ENCODE peak calls at places on chromosomes 2 and 18, in four cellular contexts. U is uterus; M is CD8-positive, alpha-beta T cell; K is brain microvascular endothelial cell. Z is an unnamed sample.
A peak's percentile ranks its signal among the peaks of the same experiment; 100 is the strongest.

GRCh38 chr18:58691256-58691655 is 20.0 kb downstream of the MALT1 start:
- DNase-seq in M (no peak), K (no peak), U (no peak), Z (no peak)

GRCh38 chr18:48359626-48360025 is 49.6 kb downstream of the ZBTB7C start:
- DNase-seq in M (no peak), U (no peak), K (no peak), Z (no peak)

GRCh38 chr2:30631051-30631671 is 176.1 kb downstream of the CAPN13 start:
- DNase-seq in K (peak; percentile 71), U (no peak), M (no peak), Z (no peak)

GRCh38 chr2:71452565-71452964 is 796 bp upstream of the DYSF start:
- DNase-seq in M (no peak), K (no peak), U (no peak), Z (peak; percentile 67)

GRCh38 chr2:190837991-190838390 is 42.6 kb upstream of the GLS start:
- DNase-seq in K (no peak), U (no peak), M (no peak), Z (no peak)

GRCh38 chr2:72630767-72631166 is 195.1 kb downstream of the EXOC6B start:
- DNase-seq in M (no peak), U (no peak), K (no peak), Z (no peak)

GRCh38 chr2:174635747-174636399 is 38.3 kb upstream of the WIPF1 start:
- DNase-seq in U (no peak), M (no peak), K (no peak), Z (no peak)

GRCh38 chr2:146677280-146677679 is 1167.5 kb upstream of the ACVR2A start:
- DNase-seq in M (no peak), K (no peak), U (no peak), Z (no peak)

GRCh38 chr2:234913208-234913626 is 38.6 kb upstream of the SH3BP4 start:
- DNase-seq in U (no peak), K (no peak), M (no peak), Z (no peak)

GRCh38 chr2:88764850-88765153 is 73.3 kb downstream of the RPIA start:
- DNase-seq in U (no peak), K (no peak), M (no peak), Z (no peak)

GRCh38 chr18:56068030-56068671 is 480.2 kb upstream of the TCF4 start:
- DNase-seq in K (peak; percentile 63), M (no peak), U (no peak), Z (no peak)

GRCh38 chr2:54081574-54081973 is 33.8 kb upstream of the ACYP2 start:
- DNase-seq in K (peak; percentile 53), M (no peak), U (no peak), Z (no peak)

GRCh38 chr18:3238742-3239141 is 8.9 kb upstream of the MYL12A start:
- DNase-seq in U (no peak), M (no peak), K (no peak), Z (no peak)

GRCh38 chr2:209469481-209469880 is 45.6 kb downstream of the MAP2 start:
- DNase-seq in U (no peak), M (no peak), K (no peak), Z (no peak)

GRCh38 chr2:135257383-135258090 is 205.4 kb downstream of the RAB3GAP1 start:
- DNase-seq in K (peak; percentile 20), U (no peak), M (no peak), Z (peak; percentile 77)

GRCh38 chr18:46877329-46877987 is 39.8 kb downstream of the PIAS2 start:
- DNase-seq in U (no peak), K (no peak), M (no peak), Z (no peak)

GRCh38 chr2:177543007-177543760 is 150.6 kb downstream of the AGPS start:
- DNase-seq in U (no peak), K (peak; percentile 91), M (no peak), Z (peak; percentile 85)

GRCh38 chr2:18949871-18950597 is 360.7 kb upstream of the NT5C1B start:
- DNase-seq in M (no peak), U (no peak), K (peak; percentile 87), Z (peak; percentile 48)

GRCh38 chr2:53131416-53131815 is 636.2 kb upstream of the CHAC2 start:
- DNase-seq in U (no peak), K (peak; percentile 7), M (no peak), Z (no peak)

GRCh38 chr18:42047721-42048120 is 92.7 kb downstream of the PIK3C3 start:
- DNase-seq in K (peak; percentile 13), U (no peak), M (no peak), Z (no peak)

GRCh38 chr2:241810304-241811208 is 1.6 kb downstream of the NEU4 start:
- DNase-seq in U (peak; percentile 12), M (no peak), K (no peak), Z (no peak)

GRCh38 chr2:171478345-171478744 is 43.9 kb upstream of the CYBRD1 start:
- DNase-seq in U (no peak), M (no peak), K (peak; percentile 39), Z (no peak)

GRCh38 chr2:215418064-215418963 is 17.6 kb downstream of the FN1 start:
- DNase-seq in U (no peak), K (peak; percentile 49), M (no peak), Z (no peak)
- H3K36me3 ChIP-seq in U (no peaks in the 10 kb centered on the region), K (peaks cover 97% of the 10 kb centered on the region), M (no peaks in the 10 kb centered on the region), Z (peaks cover 79% of the 10 kb centered on the region)

GRCh38 chr18:13455470-13455869 is 236.9 kb downstream of the LDLRAD4 start:
- DNase-seq in U (no peak), K (no peak), M (no peak), Z (no peak)
- H3K36me3 ChIP-seq in U (no peaks in the 10 kb centered on the region), K (no peaks in the 10 kb centered on the region), M (no peaks in the 10 kb centered on the region), Z (no peaks in the 10 kb centered on the region)

DNA sequence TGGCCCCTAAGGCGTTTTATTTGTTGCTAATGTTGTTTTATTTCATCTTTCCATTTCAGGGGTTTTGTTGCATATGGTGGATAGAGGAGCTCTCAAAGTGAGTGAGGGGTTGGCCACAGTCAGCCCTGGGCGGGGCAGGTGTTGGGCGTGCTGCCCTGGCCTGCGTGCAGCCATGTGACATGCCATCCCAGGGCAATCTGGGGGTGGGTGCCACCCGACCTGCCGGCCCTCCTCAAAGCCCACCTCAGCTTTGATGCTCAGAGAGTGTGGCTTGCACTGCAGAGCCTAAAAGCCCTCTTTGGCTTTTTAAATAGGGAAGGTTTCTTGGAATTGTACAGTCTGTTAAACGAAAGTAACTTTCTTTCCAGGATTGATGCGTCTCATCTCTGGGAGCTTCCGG is 18.4 kb downstream of the TSHZ1 start:
- DNase-seq in M (no peak), K (no peak), U (no peak), Z (no peak)
- H3K36me3 ChIP-seq in M (peaks cover 6% of the 10 kb centered on the region), K (no peaks in the 10 kb centered on the region), U (no peaks in the 10 kb centered on the region), Z (no peaks in the 10 kb centered on the region)

GRCh38 chr18:9550413-9550812 is 63.9 kb downstream of the PPP4R1 start:
- DNase-seq in U (no peak), K (no peak), M (no peak), Z (no peak)
- H3K36me3 ChIP-seq in U (no peaks in the 10 kb centered on the region), K (peaks cover 69% of the 10 kb centered on the region), M (peaks cover 37% of the 10 kb centered on the region), Z (peaks cover 80% of the 10 kb centered on the region)

DNA sequence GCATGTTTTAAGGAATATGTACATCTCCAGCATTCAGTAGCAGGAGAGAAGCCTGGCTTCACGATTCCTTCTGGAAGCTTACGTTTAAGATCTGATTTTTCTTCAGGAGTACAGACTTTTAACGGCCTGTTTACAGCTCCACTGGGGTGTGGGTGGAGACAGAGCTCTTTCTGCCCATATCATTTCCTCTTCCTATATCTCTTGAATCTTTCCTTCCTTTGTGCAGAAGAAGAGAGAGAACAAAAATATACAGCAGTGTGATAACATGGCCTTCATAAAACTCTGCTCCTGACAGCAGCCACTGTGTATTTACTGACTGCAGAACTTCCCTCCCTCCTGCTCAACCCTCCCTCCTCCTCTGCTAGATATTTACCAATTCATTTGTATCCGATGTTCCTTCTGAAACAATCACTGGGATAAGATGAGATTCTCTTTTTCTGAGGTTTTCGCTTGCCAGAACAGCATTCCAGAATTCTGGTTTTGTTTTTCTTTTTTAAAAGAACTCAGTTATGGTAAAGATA is 34.1 kb upstream of the REEP1 start:
- DNase-seq in U (no peak), K (no peak), M (no peak), Z (no peak)
- H3K36me3 ChIP-seq in U (no peaks in the 10 kb centered on the region), K (no peaks in the 10 kb centered on the region), M (no peaks in the 10 kb centered on the region), Z (no peaks in the 10 kb centered on the region)

GRCh38 chr2:128108166-128108565 is 17.2 kb downstream of the UGGT1 start:
- DNase-seq in M (no peak), U (no peak), K (no peak), Z (no peak)
- H3K36me3 ChIP-seq in M (peaks cover 21% of the 10 kb centered on the region), U (no peaks in the 10 kb centered on the region), K (peaks cover 23% of the 10 kb centered on the region), Z (peaks cover 46% of the 10 kb centered on the region)

DNA sequence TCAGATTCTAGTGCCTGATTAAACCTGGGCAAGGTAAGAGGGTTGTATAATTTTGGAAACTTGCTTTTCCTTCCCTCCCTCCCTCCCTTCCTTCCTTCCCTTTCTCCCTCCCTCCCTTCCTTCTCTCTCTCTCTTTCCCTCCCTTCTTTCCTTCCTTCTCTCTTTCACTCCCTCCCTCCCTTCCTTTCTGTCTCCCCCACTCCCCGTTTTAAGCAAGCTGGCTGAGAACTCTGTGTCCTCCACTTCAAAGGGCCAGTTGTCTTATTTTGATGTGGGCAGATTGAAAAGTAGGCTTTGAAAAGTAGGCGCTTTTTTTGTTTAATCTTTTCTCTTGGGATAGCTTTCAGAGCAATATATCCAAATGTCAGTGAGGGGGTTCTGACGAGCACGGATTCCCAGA is 51.9 kb downstream of the CDK15 start:
- DNase-seq in K (no peak), M (no peak), U (no peak), Z (no peak)
- H3K36me3 ChIP-seq in K (no peaks in the 10 kb centered on the region), M (no peaks in the 10 kb centered on the region), U (no peaks in the 10 kb centered on the region), Z (no peaks in the 10 kb centered on the region)

DNA sequence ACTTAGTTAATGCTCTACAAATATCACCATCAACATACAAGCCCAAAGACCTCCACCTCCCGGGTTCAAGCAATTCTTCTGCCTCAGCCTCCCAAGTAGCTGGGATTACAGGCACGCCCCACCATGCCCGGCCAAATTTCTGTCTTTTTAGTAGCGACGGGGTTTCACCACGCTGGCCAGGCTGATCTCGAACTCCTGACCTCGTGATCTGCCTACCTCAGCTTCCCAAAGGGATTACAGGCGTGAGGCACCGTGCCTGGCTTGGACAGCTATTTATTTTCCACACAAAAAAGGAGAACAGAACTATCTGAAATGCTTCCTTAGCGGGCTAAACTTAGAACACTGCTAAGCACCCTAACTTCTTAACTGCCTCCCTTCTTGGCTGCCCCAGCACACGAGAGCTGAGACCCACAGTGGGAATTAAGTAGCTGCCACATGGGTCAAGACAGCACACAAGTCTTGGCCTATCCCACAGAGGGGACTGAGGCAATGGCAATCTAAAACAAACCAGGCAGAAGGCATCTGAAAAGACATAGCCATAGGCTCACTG is 24.8 kb downstream of the CYTIP start:
- DNase-seq in K (no peak), M (no peak), U (no peak), Z (no peak)
- H3K36me3 ChIP-seq in K (no peaks in the 10 kb centered on the region), M (peaks cover 65% of the 10 kb centered on the region), U (no peaks in the 10 kb centered on the region), Z (no peaks in the 10 kb centered on the region)

GRCh38 chr2:215839309-215839708 is 174.0 kb downstream of the MREG start:
- DNase-seq in U (no peak), K (no peak), M (no peak), Z (no peak)
- H3K36me3 ChIP-seq in U (no peaks in the 10 kb centered on the region), K (no peaks in the 10 kb centered on the region), M (no peaks in the 10 kb centered on the region), Z (no peaks in the 10 kb centered on the region)

Z was measured in MG63.